ENCODE peak calls at places on chromosomes 2 and 18, in ten cellular contexts. One of them, this sample, is unnamed.

GRCh38 chr2:98518106-98518505 is 73.4 kb downstream of the INPP4A start:
- DNase-seq in fibroblast of pulmonary artery: peak; percentile 46
- DNase-seq in GDM1: no peak
- DNase-seq in amniotic stem cell: no peak
- DNase-seq in spleen: peak; percentile 81
- DNase-seq in SW 1271: no peak
- DNase-seq in mucosa of descending colon: peak; percentile 43
- DNase-seq in HTR-8/SVneo: peak; percentile 27
- DNase-seq in activated CD4-positive, alpha-beta T cell treated with anti-CD3 and anti-CD28 coated beads for 4 hours: peak; percentile 62
- DNase-seq in AG04449: no peak
- DNase-seq in this sample: peak; percentile 63

GRCh38 chr2:83282067-83282795 is 1176.8 kb downstream of the SUCLG1 start:
- DNase-seq in fibroblast of pulmonary artery: no peak
- DNase-seq in GDM1: no peak
- DNase-seq in amniotic stem cell: no peak
- DNase-seq in spleen: no peak
- DNase-seq in SW 1271: no peak
- DNase-seq in mucosa of descending colon: no peak
- DNase-seq in HTR-8/SVneo: peak; percentile 26
- DNase-seq in activated CD4-positive, alpha-beta T cell treated with anti-CD3 and anti-CD28 coated beads for 4 hours: no peak
- DNase-seq in AG04449: no peak
- DNase-seq in this sample: no peak

GRCh38 chr18:34115409-34116081 is 109.2 kb downstream of the NOL4 start:
- DNase-seq in fibroblast of pulmonary artery: peak; percentile 8
- DNase-seq in GDM1: no peak
- DNase-seq in amniotic stem cell: no peak
- DNase-seq in spleen: no peak
- DNase-seq in SW 1271: no peak
- DNase-seq in mucosa of descending colon: no peak
- DNase-seq in HTR-8/SVneo: no peak
- DNase-seq in activated CD4-positive, alpha-beta T cell treated with anti-CD3 and anti-CD28 coated beads for 4 hours: no peak
- DNase-seq in AG04449: no peak
- DNase-seq in this sample: no peak

GRCh38 chr2:206096876-206097275 is 10.9 kb upstream of the INO80D start:
- DNase-seq in fibroblast of pulmonary artery: no peak
- DNase-seq in GDM1: no peak
- DNase-seq in amniotic stem cell: no peak
- DNase-seq in spleen: no peak
- DNase-seq in SW 1271: no peak
- DNase-seq in mucosa of descending colon: no peak
- DNase-seq in HTR-8/SVneo: no peak
- DNase-seq in activated CD4-positive, alpha-beta T cell treated with anti-CD3 and anti-CD28 coated beads for 4 hours: no peak
- DNase-seq in AG04449: no peak
- DNase-seq in this sample: no peak

GRCh38 chr18:9095297-9096012 is 7.0 kb upstream of the NDUFV2 start:
- DNase-seq in fibroblast of pulmonary artery: peak; percentile 74
- DNase-seq in GDM1: peak; percentile 32
- DNase-seq in amniotic stem cell: no peak
- DNase-seq in spleen: no peak
- DNase-seq in SW 1271: no peak
- DNase-seq in mucosa of descending colon: no peak
- DNase-seq in HTR-8/SVneo: no peak
- DNase-seq in activated CD4-positive, alpha-beta T cell treated with anti-CD3 and anti-CD28 coated beads for 4 hours: peak; percentile 42
- DNase-seq in AG04449: no peak
- DNase-seq in this sample: no peak

GRCh38 chr2:18741888-18742287 is 152.5 kb upstream of the NT5C1B start:
- DNase-seq in fibroblast of pulmonary artery: peak; percentile 75
- DNase-seq in GDM1: no peak
- DNase-seq in amniotic stem cell: no peak
- DNase-seq in spleen: peak; percentile 41
- DNase-seq in SW 1271: no peak
- DNase-seq in mucosa of descending colon: no peak
- DNase-seq in HTR-8/SVneo: no peak
- DNase-seq in activated CD4-positive, alpha-beta T cell treated with anti-CD3 and anti-CD28 coated beads for 4 hours: no peak
- DNase-seq in AG04449: no peak
- DNase-seq in this sample: no peak

GRCh38 chr2:67974564-67975430 is 88.0 kb downstream of the C1D start:
- DNase-seq in fibroblast of pulmonary artery: peak; percentile 42
- DNase-seq in GDM1: peak; percentile 39
- DNase-seq in amniotic stem cell: no peak
- DNase-seq in spleen: no peak
- DNase-seq in SW 1271: no peak
- DNase-seq in mucosa of descending colon: peak; percentile 21
- DNase-seq in HTR-8/SVneo: no peak
- DNase-seq in activated CD4-positive, alpha-beta T cell treated with anti-CD3 and anti-CD28 coated beads for 4 hours: no peak
- DNase-seq in AG04449: no peak
- DNase-seq in this sample: peak; percentile 84

GRCh38 chr2:108805782-108806181 is 19.2 kb downstream of the CCDC138 start:
- DNase-seq in fibroblast of pulmonary artery: no peak
- DNase-seq in GDM1: no peak
- DNase-seq in amniotic stem cell: no peak
- DNase-seq in spleen: no peak
- DNase-seq in SW 1271: no peak
- DNase-seq in mucosa of descending colon: no peak
- DNase-seq in HTR-8/SVneo: no peak
- DNase-seq in activated CD4-positive, alpha-beta T cell treated with anti-CD3 and anti-CD28 coated beads for 4 hours: no peak
- DNase-seq in AG04449: no peak
- DNase-seq in this sample: no peak

GRCh38 chr2:219029829-219030165 is 11.5 kb downstream of the CFAP65 start:
- DNase-seq in fibroblast of pulmonary artery: peak; percentile 79
- DNase-seq in GDM1: peak; percentile 29
- DNase-seq in amniotic stem cell: peak; percentile 22
- DNase-seq in spleen: peak; percentile 92
- DNase-seq in SW 1271: peak; percentile 71
- DNase-seq in mucosa of descending colon: peak; percentile 90
- DNase-seq in HTR-8/SVneo: peak; percentile 86
- DNase-seq in activated CD4-positive, alpha-beta T cell treated with anti-CD3 and anti-CD28 coated beads for 4 hours: peak; percentile 77
- DNase-seq in AG04449: peak; percentile 2
- DNase-seq in this sample: peak; percentile 83

GRCh38 chr18:36392888-36393287 is 95.4 kb downstream of the FHOD3 start:
- DNase-seq in fibroblast of pulmonary artery: no peak
- DNase-seq in GDM1: no peak
- DNase-seq in amniotic stem cell: no peak
- DNase-seq in spleen: no peak
- DNase-seq in SW 1271: no peak
- DNase-seq in mucosa of descending colon: no peak
- DNase-seq in HTR-8/SVneo: no peak
- DNase-seq in activated CD4-positive, alpha-beta T cell treated with anti-CD3 and anti-CD28 coated beads for 4 hours: no peak
- DNase-seq in AG04449: no peak
- DNase-seq in this sample: no peak

GRCh38 chr2:216743781-216744180 is 48.4 kb upstream of the IGFBP5 start:
- DNase-seq in fibroblast of pulmonary artery: no peak
- DNase-seq in GDM1: no peak
- DNase-seq in amniotic stem cell: no peak
- DNase-seq in spleen: no peak
- DNase-seq in SW 1271: no peak
- DNase-seq in mucosa of descending colon: no peak
- DNase-seq in HTR-8/SVneo: no peak
- DNase-seq in activated CD4-positive, alpha-beta T cell treated with anti-CD3 and anti-CD28 coated beads for 4 hours: no peak
- DNase-seq in AG04449: no peak
- DNase-seq in this sample: no peak

GRCh38 chr2:190545082-190545481 is 10.6 kb upstream of the NEMP2 start:
- DNase-seq in fibroblast of pulmonary artery: no peak
- DNase-seq in GDM1: no peak
- DNase-seq in amniotic stem cell: no peak
- DNase-seq in spleen: no peak
- DNase-seq in SW 1271: no peak
- DNase-seq in mucosa of descending colon: no peak
- DNase-seq in HTR-8/SVneo: no peak
- DNase-seq in activated CD4-positive, alpha-beta T cell treated with anti-CD3 and anti-CD28 coated beads for 4 hours: no peak
- DNase-seq in AG04449: no peak
- DNase-seq in this sample: no peak

GRCh38 chr2:171146633-171147032 is 14.1 kb downstream of the TLK1 start:
- DNase-seq in fibroblast of pulmonary artery: peak; percentile 72
- DNase-seq in GDM1: peak; percentile 38
- DNase-seq in amniotic stem cell: no peak
- DNase-seq in spleen: no peak
- DNase-seq in SW 1271: no peak
- DNase-seq in mucosa of descending colon: no peak
- DNase-seq in HTR-8/SVneo: no peak
- DNase-seq in activated CD4-positive, alpha-beta T cell treated with anti-CD3 and anti-CD28 coated beads for 4 hours: no peak
- DNase-seq in AG04449: no peak
- DNase-seq in this sample: peak; percentile 34

GRCh38 chr2:46151582-46151981 is 145.6 kb upstream of the EPAS1 start:
- DNase-seq in fibroblast of pulmonary artery: no peak
- DNase-seq in GDM1: no peak
- DNase-seq in amniotic stem cell: no peak
- DNase-seq in spleen: no peak
- DNase-seq in SW 1271: no peak
- DNase-seq in mucosa of descending colon: no peak
- DNase-seq in HTR-8/SVneo: no peak
- DNase-seq in activated CD4-positive, alpha-beta T cell treated with anti-CD3 and anti-CD28 coated beads for 4 hours: no peak
- DNase-seq in AG04449: no peak
- DNase-seq in this sample: no peak